ENCODE peak calls at places on chromosomes 1 and 21, in nine cellular contexts. M, I, W, S, Z, D, B, N and H are unnamed samples.

GRCh38 chr1:64691631-64692030 is 53.2 kb upstream of the RAVER2 start:
- DNase-seq in M (no peak), I (no peak), W (no peak), S (no peak), Z (no peak), D (no peak), B (no peak), N (no peak), H (no peak)

GRCh38 chr1:229027622-229028182 is 243.2 kb upstream of the RAB4A start:
- DNase-seq in M (no peak), I (no peak), W (no peak), S (no peak), Z (no peak), D (peak), B (no peak), N (no peak), H (peak)

GRCh38 chr1:246329900-246330299 is 177.2 kb downstream of the SMYD3 start:
- DNase-seq in M (no peak), I (no peak), W (no peak), S (no peak), Z (peak), D (no peak), B (no peak), N (no peak), H (no peak)

GRCh38 chr1:33048426-33048825 is 11.7 kb upstream of the AK2 start:
- DNase-seq in M (no peak), I (no peak), W (no peak), S (no peak), Z (no peak), D (no peak), B (no peak), N (no peak), H (no peak)

GRCh38 chr1:160416369-160416768 is 16.0 kb downstream of the VANGL2 start:
- DNase-seq in M (peak), I (no peak), W (no peak), S (no peak), Z (no peak), D (no peak), B (no peak), N (no peak), H (no peak)

GRCh38 chr1:22089134-22089571 is 36.6 kb downstream of the CDC42 start:
- DNase-seq in M (no peak), I (no peak), W (no peak), S (no peak), Z (no peak), D (no peak), B (no peak), N (no peak), H (no peak)

GRCh38 chr1:82838066-82838465 is 1037.3 kb downstream of the ADGRL2 start:
- DNase-seq in M (no peak), I (no peak), W (no peak), S (no peak), Z (no peak), D (no peak), B (no peak), N (no peak), H (no peak)

GRCh38 chr1:85692730-85693314 is 15.4 kb downstream of the ZNHIT6 start:
- DNase-seq in M (peak), I (no peak), W (no peak), S (no peak), Z (no peak), D (no peak), B (no peak), N (no peak), H (no peak)

GRCh38 chr1:118304722-118305344 is 119.8 kb upstream of the SPAG17 start:
- DNase-seq in M (no peak), I (no peak), W (no peak), S (no peak), Z (no peak), D (no peak), B (no peak), N (no peak), H (no peak)

GRCh38 chr21:29233611-29234540 is 64.8 kb upstream of the BACH1 start:
- DNase-seq in M (no peak), I (no peak), W (no peak), S (no peak), Z (peak), D (no peak), B (no peak), N (no peak), H (no peak)

GRCh38 chr1:14138627-14139026 is 438.6 kb downstream of the PRDM2 start:
- DNase-seq in M (no peak), I (no peak), W (no peak), S (no peak), Z (no peak), D (no peak), B (peak), N (no peak), H (no peak)

GRCh38 chr1:38783659-38784229 is 75.8 kb downstream of the RRAGC start:
- DNase-seq in M (no peak), I (no peak), W (no peak), S (no peak), Z (no peak), D (no peak), B (no peak), N (no peak), H (no peak)

GRCh38 chr1:27878038-27878437 is 5.7 kb downstream of the THEMIS2 start:
- DNase-seq in M (no peak), I (peak), W (peak), S (no peak), Z (no peak), D (peak), B (no peak), N (no peak), H (no peak)

GRCh38 chr1:156146006-156146748 is 7.2 kb upstream of the SEMA4A start:
- DNase-seq in M (peak), I (peak), W (peak), S (peak), Z (no peak), D (no peak), B (no peak), N (peak), H (peak)

GRCh38 chr21:41024341-41025056 is 143.5 kb upstream of the BACE2 start:
- DNase-seq in M (no peak), I (no peak), W (no peak), S (no peak), Z (no peak), D (no peak), B (no peak), N (no peak), H (no peak)

GRCh38 chr1:109790735-109791494 is 27.2 kb upstream of the EPS8L3 start:
- DNase-seq in M (peak), I (peak), W (peak), S (peak), Z (peak), D (peak), B (no peak), N (no peak), H (peak)

GRCh38 chr1:218430346-218430745 is 85.2 kb downstream of the TGFB2 start:
- DNase-seq in M (no peak), I (no peak), W (no peak), S (no peak), Z (no peak), D (no peak), B (no peak), N (no peak), H (no peak)

GRCh38 chr1:7341145-7341900 is 429.8 kb upstream of the VAMP3 start:
- DNase-seq in M (no peak), I (no peak), W (no peak), S (no peak), Z (no peak), D (no peak), B (no peak), N (no peak), H (peak)

GRCh38 chr1:244834596-244835275 is 722 bp upstream of the COX20 start:
- DNase-seq in M (peak), I (peak), W (peak), S (peak), Z (peak), D (peak), B (peak), N (peak), H (peak)
- TF ChIP-seq POLR2A in M (no peak), I (no peak), W (peak), S (no peak), Z (peak), D (peak), B (no peak), N (peak), H (peak)

GRCh38 chr1:40745180-40745579 is 38.4 kb upstream of the KCNQ4 start:
- DNase-seq in M (no peak), I (no peak), W (no peak), S (no peak), Z (no peak), D (no peak), B (no peak), N (no peak), H (no peak)

GRCh38 chr1:40743452-40743851 is 40.1 kb upstream of the KCNQ4 start:
- DNase-seq in M (no peak), I (no peak), W (no peak), S (no peak), Z (no peak), D (no peak), B (no peak), N (no peak), H (no peak)

GRCh38 chr1:40748841-40749718 is 34.5 kb upstream of the KCNQ4 start:
- DNase-seq in M (no peak), I (no peak), W (no peak), S (no peak), Z (no peak), D (no peak), B (no peak), N (no peak), H (no peak)

GRCh38 chr1:40743860-40744259 is 39.7 kb upstream of the KCNQ4 start:
- DNase-seq in M (no peak), I (no peak), W (no peak), S (no peak), Z (no peak), D (no peak), B (no peak), N (no peak), H (no peak)

GRCh38 chr1:40746344-40747090 is 37.1 kb upstream of the KCNQ4 start:
- DNase-seq in M (no peak), I (no peak), W (no peak), S (no peak), Z (no peak), D (no peak), B (no peak), N (no peak), H (no peak)
- TF ChIP-seq POLR2AphosphoS5 in M (no peak), I (no peak), W (no peak), S (no peak), Z (no peak), D (no peak), B (no peak), N (no peak), H (no peak)

GRCh38 chr1:149843302-149844041 is 55.9 kb upstream of the BOLA1 start:
- DNase-seq in M (no peak), I (no peak), W (peak), S (no peak), Z (no peak), D (no peak), B (no peak), N (peak), H (no peak)
- TF ChIP-seq POLR2A in M (peak), I (no peak), W (no peak), S (no peak), Z (peak), D (no peak), B (no peak), N (no peak), H (peak)

GRCh38 chr1:202501281-202501680 is 152.8 kb downstream of the PPP1R12B start:
- DNase-seq in M (peak), I (no peak), W (no peak), S (no peak), Z (no peak), D (no peak), B (no peak), N (peak), H (no peak)

GRCh38 chr1:202505356-202505755 is 156.9 kb downstream of the PPP1R12B start:
- DNase-seq in M (no peak), I (no peak), W (no peak), S (no peak), Z (no peak), D (no peak), B (no peak), N (no peak), H (no peak)
- TF ChIP-seq POLR2AphosphoS5 in M (no peak), I (peak), W (no peak), S (peak), Z (no peak), D (no peak), B (peak), N (peak), H (no peak)

DNA sequence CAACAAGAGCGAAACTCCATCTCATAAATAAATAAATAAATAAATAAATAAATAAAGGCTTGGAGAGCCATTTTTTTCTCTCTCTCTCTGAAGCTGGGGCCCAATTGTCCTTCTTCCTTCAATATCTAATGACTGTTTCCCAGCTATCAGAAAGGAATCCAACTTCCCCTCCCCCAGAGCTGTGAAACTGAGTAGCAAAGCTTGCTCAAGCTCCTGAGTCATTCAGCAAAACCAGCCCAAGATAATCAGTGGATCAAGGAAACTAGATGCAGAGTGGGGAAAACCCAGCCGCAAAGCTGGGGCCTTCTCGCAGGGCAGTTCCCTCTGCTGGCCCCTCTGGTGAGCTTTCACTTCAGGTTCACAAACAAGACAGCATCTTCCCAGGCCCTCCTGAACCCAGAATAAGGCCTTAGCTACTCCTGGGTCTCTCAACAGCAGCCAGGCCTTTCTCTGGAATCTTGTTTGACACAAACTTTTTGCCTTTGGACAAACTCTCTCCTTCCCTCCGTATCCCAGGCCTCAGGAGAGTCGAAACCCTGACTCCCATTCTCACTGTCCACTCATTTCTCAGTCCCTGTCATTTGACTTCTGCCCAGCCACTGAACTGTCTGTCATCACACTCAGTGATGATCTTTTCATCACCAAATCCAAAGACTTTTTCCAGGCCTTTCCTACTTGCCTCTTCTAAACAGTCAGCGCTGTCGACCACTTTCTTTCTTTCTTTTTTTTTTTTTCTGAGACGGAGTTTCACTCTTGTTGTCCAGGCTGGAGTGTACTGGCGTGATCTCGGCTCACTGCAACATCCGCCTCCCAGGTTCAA is 18.0 kb upstream of the PTP4A2 start:
- DNase-seq in M (peak), I (peak), W (peak), S (peak), Z (no peak), D (peak), B (peak), N (peak), H (peak)
- TF ChIP-seq POLR2A in M (no peak), I (no peak), W (no peak), S (no peak), Z (peak), D (no peak), B (no peak), N (peak), H (no peak)

GRCh38 chr1:154553056-154553822 is 5.2 kb downstream of the UBE2Q1 start:
- DNase-seq in M (no peak), I (no peak), W (no peak), S (no peak), Z (no peak), D (no peak), B (no peak), N (no peak), H (no peak)
- TF ChIP-seq POLR2AphosphoS5 in M (no peak), I (no peak), W (no peak), S (no peak), Z (no peak), D (no peak), B (no peak), N (no peak), H (no peak)

GRCh38 chr1:154863702-154864174 is 6.3 kb downstream of the KCNN3 start:
- DNase-seq in M (peak), I (no peak), W (no peak), S (peak), Z (no peak), D (no peak), B (no peak), N (no peak), H (peak)
- TF ChIP-seq POLR2A in M (no peak), I (no peak), W (no peak), S (no peak), Z (no peak), D (no peak), B (no peak), N (no peak), H (no peak)

DNA sequence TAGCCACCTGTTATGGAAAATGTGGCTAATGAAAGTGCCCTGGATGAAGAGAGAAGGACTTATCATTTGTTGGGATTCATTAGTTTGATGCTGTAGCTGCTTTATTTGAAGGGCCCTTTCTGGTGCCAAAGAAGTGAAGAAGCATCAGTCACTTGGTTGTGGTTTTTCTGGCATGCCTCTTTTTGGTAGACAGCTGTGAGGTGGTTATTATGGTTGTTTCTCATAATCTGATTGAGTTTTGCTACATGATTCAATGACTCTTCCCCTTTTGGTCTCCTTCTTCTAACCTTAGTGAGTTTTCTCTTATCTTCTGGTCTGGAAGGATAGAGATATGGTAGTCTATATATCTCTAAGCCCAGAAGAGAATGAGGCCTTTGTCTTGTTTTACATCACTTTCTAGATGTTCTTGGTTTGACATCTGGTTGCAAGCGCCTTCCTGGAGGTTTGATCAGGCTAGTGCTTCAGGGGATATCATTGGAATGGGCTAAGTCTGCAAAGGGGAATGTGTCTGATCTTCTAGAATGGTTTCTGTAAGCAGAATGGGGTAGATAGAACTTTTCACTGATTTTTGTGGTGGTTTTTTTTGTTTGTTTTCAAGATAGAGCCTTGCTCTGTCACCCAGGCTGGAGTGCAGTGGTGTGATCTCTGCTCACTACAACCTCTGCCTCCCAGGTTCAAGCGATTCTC is 26.0 kb downstream of the ARID1A start:
- DNase-seq in M (no peak), I (no peak), W (no peak), S (no peak), Z (no peak), D (no peak), B (no peak), N (no peak), H (no peak)
- TF ChIP-seq POLR2AphosphoS5 in M (no peak), I (no peak), W (no peak), S (no peak), Z (no peak), D (no peak), B (no peak), N (no peak), H (no peak)